ENCODE peak calls at places on chromosome 14, in five cellular contexts. G, L, M, E and U are unnamed samples.

GRCh38 chr14:104425763-104426691 is 153.5 kb upstream of the C14orf180 start:
- DNase-seq in L (no peak), G (no peak), M (no peak), E (no peak), U (no peak)

GRCh38 chr14:54776361-54777001 is 126.1 kb downstream of the GCH1 start:
- DNase-seq in M (peak; percentile 66), L (no peak), E (peak; percentile 68), G (peak; percentile 6), U (no peak)

GRCh38 chr14:66649515-66649914 is 141.6 kb downstream of the GPHN start:
- DNase-seq in L (no peak), G (no peak), E (no peak), M (no peak), U (no peak)

GRCh38 chr14:104774453-104775072 is 21.0 kb downstream of the AKT1 start:
- DNase-seq in L (no peak), G (no peak), M (no peak), E (no peak), U (peak; percentile 80)

GRCh38 chr14:53515264-53515663 is 362.1 kb upstream of the DDHD1 start:
- DNase-seq in E (no peak), G (no peak), M (no peak), L (no peak), U (no peak)

GRCh38 chr14:54564799-54565235 is 2.1 kb upstream of the SAMD4A start:
- DNase-seq in M (peak; percentile 40), G (no peak), E (no peak), L (no peak), U (no peak)

GRCh38 chr14:61838661-61839060 is 76.4 kb downstream of the SNAPC1 start:
- DNase-seq in E (no peak), L (no peak), M (no peak), G (no peak), U (no peak)

GRCh38 chr14:90624228-90624627 is 192.0 kb downstream of the TTC7B start:
- DNase-seq in G (no peak), M (peak; percentile 42), E (no peak), L (no peak), U (no peak)

GRCh38 chr14:104698688-104699425 is 9.4 kb downstream of the INF2 start:
- DNase-seq in L (no peak), M (no peak), E (no peak), G (no peak), U (no peak)

GRCh38 chr14:57136669-57137068 is 132.0 kb downstream of the EXOC5 start:
- DNase-seq in L (no peak), M (no peak), G (no peak), E (peak; percentile 55), U (no peak)

GRCh38 chr14:105148604-105149145 is 19.9 kb downstream of the JAG2 start:
- DNase-seq in L (no peak), G (no peak), E (peak; percentile 43), M (no peak), U (no peak)

GRCh38 chr14:103651585-103651984 is 22.6 kb downstream of the KLC1 start:
- DNase-seq in E (no peak), G (no peak), L (no peak), M (no peak), U (no peak)

GRCh38 chr14:86683525-86683924 is 1153.6 kb downstream of the FLRT2 start:
- DNase-seq in E (no peak), M (no peak), G (no peak), L (no peak), U (no peak)

DNA sequence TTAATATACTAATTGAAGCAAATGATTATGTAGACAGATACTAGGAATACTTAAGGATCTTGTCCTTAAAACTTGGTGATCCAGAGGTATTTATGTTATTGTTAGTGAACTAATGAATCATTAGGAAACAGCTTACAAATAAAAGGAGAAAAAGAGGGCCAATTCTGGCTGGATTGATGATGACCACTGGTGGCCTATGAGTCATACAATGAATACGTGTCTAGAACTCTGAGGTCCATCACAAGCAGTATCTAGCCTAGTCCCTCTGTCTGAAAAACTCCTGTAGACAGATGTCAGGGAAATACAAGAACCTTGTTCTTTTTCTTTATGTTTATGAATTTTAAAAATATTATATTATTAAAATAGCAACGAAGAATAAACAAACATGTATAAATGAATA is 51.7 kb upstream of the RTL1 start:
- DNase-seq in M (no peak), L (no peak), G (no peak), E (no peak), U (no peak)
- H3K27ac ChIP-seq in M (no peak overlapping the region), L (no peak overlapping the region), G (no peak overlapping the region), E (no peak overlapping the region), U (no peak overlapping the region)

GRCh38 chr14:64296561-64296960 is 2.4 kb upstream of the ESR2 start:
- DNase-seq in M (no peak), E (no peak), G (no peak), L (no peak), U (no peak)

GRCh38 chr14:64294672-64295413 is 672 bp upstream of the ESR2 start:
- DNase-seq in E (peak; percentile 76), M (no peak), L (peak; percentile 87), G (peak; percentile 65), U (peak; percentile 84)

GRCh38 chr14:64303471-64303917 is 9.3 kb upstream of the ESR2 start:
- DNase-seq in M (no peak), G (no peak), L (peak; percentile 49), E (no peak), U (no peak)

GRCh38 chr14:64293976-64294671 is at the start of gene ESR2:
- DNase-seq in L (peak; percentile 56), G (peak; percentile 1), E (peak; percentile 57), M (no peak), U (peak; percentile 9)

DNA sequence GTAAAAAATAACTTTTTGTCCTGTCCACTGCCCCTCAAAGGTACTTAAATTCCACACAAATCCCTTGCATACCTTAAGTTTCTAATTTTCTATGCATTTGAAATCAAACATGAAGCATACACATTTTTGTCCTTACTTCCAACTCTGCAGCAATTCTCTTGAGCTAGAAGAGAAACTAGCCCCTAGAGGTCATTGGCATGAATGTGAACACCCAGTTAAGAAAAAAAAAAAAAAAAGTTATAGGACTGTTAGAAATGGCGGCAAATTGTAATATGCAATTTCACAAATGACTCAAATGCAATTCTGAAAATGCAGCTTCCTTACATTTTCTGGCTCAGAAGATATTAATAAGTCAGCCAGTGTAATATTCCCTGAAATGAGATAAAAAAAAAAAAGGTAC is 4.6 kb upstream of the ESR2 start:
- DNase-seq in L (no peak), E (no peak), G (no peak), M (no peak), U (no peak)
- H3K9me3 ChIP-seq in L (no peaks in the 10 kb centered on the region), E (no peaks in the 10 kb centered on the region), G (no peaks in the 10 kb centered on the region), M (no peaks in the 10 kb centered on the region), U (no peaks in the 10 kb centered on the region)

GRCh38 chr14:100056964-100057817 is 8.0 kb upstream of the EVL start:
- DNase-seq in G (no peak), L (no peak), E (no peak), M (no peak), U (no peak)
- H3K27ac ChIP-seq in G (no peak overlapping the region), L (no peak overlapping the region), E (no peak overlapping the region), M (peak overlapping the region; percentile 25), U (no peak overlapping the region)

DNA sequence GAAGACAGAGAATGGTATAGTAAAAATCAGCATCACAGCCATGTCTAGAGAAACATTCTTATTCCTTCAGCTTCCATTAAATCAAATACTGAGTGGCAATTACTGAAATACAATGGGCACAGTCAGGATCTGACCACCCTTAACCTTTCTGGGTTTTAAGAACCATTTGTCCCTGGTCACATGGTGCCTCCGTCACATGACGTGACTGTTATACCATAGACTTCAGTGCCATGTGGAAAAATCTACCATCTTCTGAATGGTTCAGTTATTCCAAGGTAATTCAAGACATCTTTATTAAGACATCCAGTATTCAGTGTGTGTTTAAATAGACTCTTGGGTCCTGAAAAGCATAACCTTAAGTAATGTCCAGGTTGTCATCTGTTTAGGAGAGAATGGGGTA is 553.1 kb upstream of the FLRT2 start:
- DNase-seq in E (no peak), L (no peak), M (no peak), G (no peak), U (no peak)
- H3K9me3 ChIP-seq in E (no peaks in the 10 kb centered on the region), L (no peaks in the 10 kb centered on the region), M (no peaks in the 10 kb centered on the region), G (no peaks in the 10 kb centered on the region), U (no peaks in the 10 kb centered on the region)

GRCh38 chr14:24139272-24139934 is 2.0 kb downstream of the EMC9 start:
- DNase-seq in L (no peak), G (no peak), E (no peak), M (no peak), U (no peak)
- H3K27ac ChIP-seq in L (no peak overlapping the region), G (no peak overlapping the region), E (no peak overlapping the region), M (peak overlapping the region; percentile 22), U (no peak overlapping the region)

GRCh38 chr14:37399517-37399916 is 195.5 kb downstream of the FOXA1 start:
- DNase-seq in M (no peak), G (no peak), E (no peak), L (no peak), U (no peak)

GRCh38 chr14:37403656-37404055 is 191.4 kb downstream of the FOXA1 start:
- DNase-seq in G (no peak), M (no peak), E (no peak), L (no peak), U (no peak)

GRCh38 chr14:37401093-37401492 is 194.0 kb downstream of the FOXA1 start:
- DNase-seq in L (no peak), M (no peak), E (no peak), G (no peak), U (no peak)

GRCh38 chr14:37397941-37398215 is 197.2 kb downstream of the FOXA1 start:
- DNase-seq in L (no peak), E (no peak), G (no peak), M (no peak), U (no peak)
- H3K9me3 ChIP-seq in L (no peaks in the 10 kb centered on the region), E (no peaks in the 10 kb centered on the region), G (no peaks in the 10 kb centered on the region), M (no peaks in the 10 kb centered on the region), U (no peaks in the 10 kb centered on the region)

GRCh38 chr14:77709412-77709811 is 1.5 kb downstream of the SLIRP start:
- DNase-seq in L (no peak), G (no peak), M (no peak), E (no peak), U (no peak)
- H3K27ac ChIP-seq in L (no peak overlapping the region), G (no peak overlapping the region), M (no peak overlapping the region), E (no peak overlapping the region), U (no peak overlapping the region)